ENCODE peak calls at places on chromosome 6, in five cellular contexts. J is Right ventricle myocardium superior; F is memory B cell; Y is stimulated activated naive B cell treated with anti-CD40 and anti-IgM and Interleukin-4, amounts not matched to agents 10 μg/mL and 1 μg/mL and 100 μg/mL, for 72 hours; E is lung. M is an unnamed sample.

GRCh38 chr6:131212024-131212423 is 76.8 kb downstream of the AKAP7 start:
- ATAC-seq in E (no peak), J (no peak), F (no peak), Y (no peak), M (no peak)

GRCh38 chr6:129609635-129610034 is 100.3 kb downstream of the ARHGAP18 start:
- ATAC-seq in Y (no peak), F (no peak), J (no peak), E (no peak), M (peak; percentile 58)

GRCh38 chr6:2976571-2977085 is 5.3 kb upstream of the SERPINB6 start:
- ATAC-seq in E (no peak), Y (no peak), J (no peak), F (no peak), M (no peak)

GRCh38 chr6:46937623-46938022 is 15.9 kb upstream of the ADGRF5 start:
- ATAC-seq in E (no peak), F (no peak), Y (no peak), J (no peak), M (no peak)

GRCh38 chr6:127891731-127892326 is 9.0 kb downstream of the THEMIS start:
- ATAC-seq in F (no peak), J (no peak), Y (no peak), E (no peak), M (no peak)

GRCh38 chr6:19599813-19600464 is 237.2 kb upstream of the ID4 start:
- ATAC-seq in J (no peak), E (no peak), F (no peak), Y (no peak), M (no peak)

GRCh38 chr6:149335924-149336323 is 18.4 kb downstream of the TAB2 start:
- ATAC-seq in F (no peak), J (no peak), Y (peak; percentile 90), E (peak; percentile 70), M (peak; percentile 50)

GRCh38 chr6:82842721-82843120 is 222.9 kb downstream of the UBE3D start:
- ATAC-seq in J (no peak), Y (no peak), E (no peak), F (no peak), M (no peak)

GRCh38 chr6:151027936-151028838 is 162.7 kb downstream of the MTHFD1L start:
- ATAC-seq in E (no peak), Y (no peak), J (no peak), F (no peak), M (no peak)

GRCh38 chr6:53250137-53250760 is 98.5 kb downstream of the ELOVL5 start:
- ATAC-seq in F (no peak), Y (peak; percentile 72), E (no peak), J (no peak), M (no peak)

GRCh38 chr6:149854532-149854931 is 9.6 kb downstream of the LRP11 start:
- ATAC-seq in F (no peak), Y (no peak), J (peak; percentile 25), E (peak; percentile 80), M (no peak)

GRCh38 chr6:159790947-159791598 is 806 bp downstream of the MRPL18 start:
- ATAC-seq in F (no peak), Y (no peak), J (no peak), E (no peak), M (no peak)

GRCh38 chr6:106125925-106126435 is 39.8 kb downstream of the PRDM1 start:
- ATAC-seq in F (peak; percentile 67), E (no peak), Y (peak; percentile 59), J (no peak), M (no peak)

GRCh38 chr6:110367001-110367400 is 8.9 kb upstream of the METTL24 start:
- ATAC-seq in F (no peak), J (no peak), E (no peak), Y (no peak), M (no peak)

GRCh38 chr6:112416885-112417284 is 69.8 kb downstream of the RFPL4B start:
- ATAC-seq in E (no peak), Y (no peak), J (peak; percentile 64), F (no peak), M (no peak)

GRCh38 chr6:137705166-137706064 is 161.6 kb upstream of the TNFAIP3 start:
- ATAC-seq in J (peak; percentile 65), Y (peak; percentile 57), F (peak; percentile 47), E (no peak), M (no peak)

GRCh38 chr6:36147294-36147693 is 17.0 kb downstream of the MAPK13 start:
- ATAC-seq in F (no peak), Y (no peak), E (no peak), J (no peak), M (no peak)

GRCh38 chr6:157539900-157540752 is 159.1 kb downstream of the ZDHHC14 start:
- ATAC-seq in Y (no peak), F (no peak), J (peak; percentile 76), E (no peak), M (no peak)

GRCh38 chr6:33558801-33559200 is 21.3 kb downstream of the BAK1 start:
- ATAC-seq in J (no peak), F (no peak), Y (no peak), E (no peak), M (no peak)

GRCh38 chr6:17102258-17102870 is 514 bp downstream of the STMND1 start:
- ATAC-seq in Y (no peak), J (no peak), F (no peak), E (no peak), M (no peak)

GRCh38 chr6:157726892-157727628 is 96.0 kb upstream of the SNX9 start:
- ATAC-seq in Y (no peak), J (peak; percentile 74), F (no peak), E (no peak), M (peak; percentile 79)

GRCh38 chr6:90008189-90008907 is 114.1 kb downstream of the GJA10 start:
- ATAC-seq in F (peak; percentile 26), Y (peak; percentile 89), J (no peak), E (no peak), M (no peak)

GRCh38 chr6:63440057-63440456 is 120.3 kb upstream of the LGSN start:
- ATAC-seq in Y (peak; percentile 61), J (no peak), F (no peak), E (no peak), M (no peak)

GRCh38 chr6:161370882-161371281 is 97.0 kb upstream of the AGPAT4 start:
- ATAC-seq in Y (peak; percentile 87), F (peak; percentile 87), J (peak; percentile 53), E (peak; percentile 44), M (no peak)

GRCh38 chr6:30158475-30159025 is 2.5 kb downstream of the TRIM10 start:
- ATAC-seq in E (no peak), F (no peak), J (no peak), Y (no peak), M (no peak)

GRCh38 chr6:92126088-92126487 is 1293.3 kb downstream of the EPHA7 start:
- ATAC-seq in E (no peak), J (no peak), Y (no peak), F (no peak), M (no peak)

GRCh38 chr6:108321253-108321740 is 26.4 kb downstream of the AFG1L start:
- ATAC-seq in E (peak; percentile 58), Y (no peak), J (no peak), F (no peak), M (no peak)

GRCh38 chr6:139970591-139970991 is 596.1 kb upstream of the CITED2 start:
- ATAC-seq in Y (peak; percentile 85), E (no peak), J (no peak), F (peak; percentile 86), M (no peak)

GRCh38 chr6:156877126-156877863 is 100.1 kb downstream of the ARID1B start:
- ATAC-seq in E (no peak), Y (no peak), J (peak; percentile 66), F (no peak), M (no peak)

GRCh38 chr6:127812985-127813681 is 87.7 kb downstream of the THEMIS start:
- ATAC-seq in Y (no peak), E (no peak), J (no peak), F (no peak), M (no peak)

GRCh38 chr6:53529324-53530036 is 15.4 kb downstream of the GCLC start:
- ATAC-seq in Y (no peak), E (no peak), J (peak; percentile 23), F (no peak), M (peak; percentile 17)

GRCh38 chr6:157724960-157725741 is 97.9 kb upstream of the SNX9 start:
- ATAC-seq in Y (no peak), E (no peak), F (no peak), J (peak; percentile 79), M (no peak)

GRCh38 chr6:10873374-10873773 is 8.5 kb downstream of the GCM2 start:
- ATAC-seq in Y (no peak), F (no peak), J (no peak), E (no peak), M (no peak)

GRCh38 chr6:168441434-168442391 is 729 bp downstream of the SMOC2 start:
- ATAC-seq in J (peak; percentile 33), E (no peak), F (no peak), Y (no peak), M (peak; percentile 41)

GRCh38 chr6:129730477-129731165 is 20.6 kb upstream of the ARHGAP18 start:
- ATAC-seq in F (peak; percentile 69), E (no peak), Y (peak; percentile 54), J (no peak), M (no peak)

GRCh38 chr6:161359617-161359945 is 85.7 kb upstream of the AGPAT4 start:
- ATAC-seq in Y (no peak), F (no peak), E (no peak), J (peak; percentile 89), M (no peak)

GRCh38 chr6:18473765-18474164 is 86.6 kb downstream of the RNF144B start:
- ATAC-seq in E (no peak), Y (peak; percentile 85), F (no peak), J (no peak), M (no peak)

GRCh38 chr6:17167327-17167979 is 65.6 kb downstream of the STMND1 start:
- ATAC-seq in F (no peak), E (no peak), Y (no peak), J (peak; percentile 94), M (no peak)

M was measured in gastroesophageal sphincter.